ENCODE peak calls at places on chromosomes 4 and X, in five cellular contexts. X is ovary, Z is IMR-90, R is heart left ventricle, C is spleen. U is an unnamed sample.

GRCh38 chr4:180280076-180280475 is 1963.1 kb upstream of the TENM3 start:
- DNase-seq in Z (no peak), X (no peak), C (no peak), R (no peak), U (no peak)

GRCh38 chrX:130728208-130728607 is 174.8 kb downstream of the ENOX2 start:
- DNase-seq in X (no peak), Z (peak), C (no peak), R (no peak), U (no peak)

GRCh38 chrX:8879750-8880149 is 78.6 kb upstream of the FAM9A start:
- DNase-seq in C (no peak), R (no peak), X (no peak), Z (peak), U (no peak)

GRCh38 chr4:107071108-107071507 is 35.0 kb upstream of the DKK2 start:
- DNase-seq in R (no peak), Z (no peak), C (no peak), X (no peak), U (no peak)

GRCh38 chrX:1420371-1420770 is 28.5 kb upstream of the SLC25A6 start:
- DNase-seq in R (no peak), X (no peak), C (peak), Z (no peak), U (peak)

GRCh38 chr4:182745268-182745667 is 171.9 kb downstream of the DCTD start:
- DNase-seq in R (no peak), C (no peak), X (no peak), Z (no peak), U (no peak)

GRCh38 chr4:181677621-181678020 is 565.6 kb upstream of the TENM3 start:
- DNase-seq in Z (no peak), R (no peak), C (no peak), X (no peak), U (no peak)

GRCh38 chr4:85084371-85085170 is 118.1 kb upstream of the WDFY3 start:
- DNase-seq in C (no peak), X (no peak), R (peak), Z (peak), U (no peak)

GRCh38 chrX:143853488-143853887 is 30.4 kb upstream of the UBE2NL start:
- DNase-seq in R (no peak), Z (no peak), C (no peak), X (no peak), U (no peak)

GRCh38 chr4:183941964-183942363 is 36.9 kb downstream of the STOX2 start:
- DNase-seq in X (no peak), C (no peak), R (no peak), Z (no peak), U (no peak)

GRCh38 chr4:13983189-13983790 is 355.8 kb upstream of the BOD1L1 start:
- DNase-seq in R (no peak), Z (no peak), C (no peak), X (no peak), U (no peak)

GRCh38 chr4:77990904-77991358 is 66.2 kb upstream of the FRAS1 start:
- DNase-seq in R (no peak), Z (no peak), C (no peak), X (no peak), U (no peak)

GRCh38 chr4:102143433-102143832 is 201.8 kb downstream of the SLC39A8 start:
- DNase-seq in C (no peak), R (no peak), Z (no peak), X (no peak), U (no peak)

GRCh38 chr4:159229164-159229563 is 126.3 kb downstream of the RAPGEF2 start:
- DNase-seq in R (no peak), Z (peak), C (no peak), X (no peak), U (no peak)

GRCh38 chrX:34778961-34779360 is 121.9 kb upstream of the TMEM47 start:
- DNase-seq in C (no peak), X (no peak), R (no peak), Z (peak), U (no peak)

GRCh38 chr4:124710253-124710849 is 2.2 kb downstream of the ANKRD50 start:
- DNase-seq in Z (peak), R (no peak), C (no peak), X (no peak), U (no peak)

GRCh38 chr4:114598191-114599121 is at the start of gene UGT8:
- DNase-seq in X (peak), R (no peak), Z (no peak), C (peak), U (no peak)

GRCh38 chrX:39613508-39613921 is 484.2 kb downstream of the BCOR start:
- DNase-seq in R (peak), C (no peak), X (peak), Z (no peak), U (no peak)

GRCh38 chrX:148784859-148785655 is 284.6 kb downstream of the AFF2 start:
- DNase-seq in X (no peak), R (no peak), C (no peak), Z (no peak), U (no peak)

GRCh38 chrX:77453190-77453589 is 6.0 kb downstream of the FGF16 start:
- DNase-seq in X (no peak), Z (no peak), C (no peak), R (no peak), U (no peak)

DNA sequence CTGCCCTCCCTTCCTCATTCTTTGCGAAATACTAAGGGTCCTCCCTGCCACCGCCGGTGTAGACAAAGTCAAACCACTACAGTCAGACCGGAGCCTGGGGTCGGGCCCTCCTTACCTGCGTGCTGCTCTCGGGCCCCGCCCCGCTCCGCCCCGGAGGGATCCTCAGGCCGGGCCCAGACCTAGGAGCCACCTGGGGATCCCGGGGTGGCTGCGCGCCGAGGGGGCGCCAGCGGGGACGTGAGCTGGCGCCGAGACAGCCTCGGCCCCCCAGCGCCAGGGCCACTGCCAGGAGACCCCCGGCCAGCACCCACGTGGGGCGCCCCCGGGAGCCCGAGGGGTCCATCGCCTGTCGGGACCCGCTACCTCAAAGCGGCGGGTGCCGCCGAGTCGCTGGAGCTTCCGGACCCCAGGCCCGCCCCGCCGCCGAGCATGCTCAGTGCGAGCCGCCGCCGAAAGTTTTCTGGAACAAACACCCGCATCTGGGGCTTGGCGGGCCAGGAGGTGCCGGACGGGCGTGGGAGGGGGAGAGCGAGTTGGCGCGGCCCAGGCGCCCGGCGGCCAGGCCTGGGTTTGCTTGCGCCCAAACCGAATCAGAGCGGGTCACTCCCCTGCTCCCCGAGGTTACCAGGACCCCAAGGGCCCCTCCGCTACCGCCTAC is at the start of gene EVC2:
- DNase-seq in X (peak), C (no peak), R (peak), Z (peak), U (peak)
- TF ChIP-seq POLR2A in X (peak), C (no peak), R (peak), Z (peak), U (peak)

GRCh38 chrX:31127716-31128115 is 55.9 kb upstream of the FTHL17 start:
- DNase-seq in Z (no peak), X (no peak), C (no peak), R (no peak), U (no peak)
- TF ChIP-seq POLR2A in Z (no peak), X (no peak), C (no peak), R (no peak), U (no peak)

DNA sequence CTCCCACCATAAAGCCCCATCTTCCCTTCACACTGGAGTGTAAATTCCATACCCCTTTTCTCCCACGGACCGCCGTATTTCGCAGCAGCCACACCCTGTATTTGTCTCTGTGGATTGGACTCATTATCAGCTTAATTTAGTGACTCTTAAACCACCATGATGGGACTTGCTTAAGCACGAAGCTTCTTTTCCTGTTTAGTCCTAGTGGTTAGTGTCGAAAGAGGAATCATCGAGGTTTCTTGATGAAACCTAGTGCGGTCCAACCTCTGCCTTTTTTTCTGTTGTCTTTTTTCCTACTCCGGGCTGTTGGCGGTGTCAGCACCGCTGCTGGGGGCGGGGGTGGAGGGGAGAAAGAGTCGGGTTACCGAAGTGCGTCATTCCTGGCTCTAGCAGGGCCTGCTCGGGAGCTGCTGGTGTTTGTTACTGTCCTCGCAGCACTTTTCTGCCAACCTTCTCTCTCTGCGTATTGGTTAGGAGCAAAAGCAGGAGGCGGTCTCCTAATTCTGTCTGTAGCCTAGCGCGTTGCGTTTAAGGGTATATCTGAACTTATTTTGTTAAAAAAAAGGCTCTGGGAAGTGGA is 1.4 kb downstream of the STAG2 start:
- DNase-seq in R (peak), X (peak), C (peak), Z (peak), U (peak)
- TF ChIP-seq POLR2A in R (peak), X (peak), C (peak), Z (peak), U (peak)

GRCh38 chr4:3527914-3528876 is 4.0 kb downstream of the LRPAP1 start:
- DNase-seq in Z (no peak), X (no peak), C (peak), R (no peak), U (no peak)
- TF ChIP-seq POLR2A in Z (no peak), X (no peak), C (no peak), R (no peak), U (no peak)

GRCh38 chr4:40233227-40233626 is 36.4 kb downstream of the RHOH start:
- DNase-seq in Z (no peak), R (no peak), C (no peak), X (no peak), U (no peak)
- TF ChIP-seq POLR2A in Z (no peak), R (no peak), C (no peak), X (no peak), U (no peak)

DNA sequence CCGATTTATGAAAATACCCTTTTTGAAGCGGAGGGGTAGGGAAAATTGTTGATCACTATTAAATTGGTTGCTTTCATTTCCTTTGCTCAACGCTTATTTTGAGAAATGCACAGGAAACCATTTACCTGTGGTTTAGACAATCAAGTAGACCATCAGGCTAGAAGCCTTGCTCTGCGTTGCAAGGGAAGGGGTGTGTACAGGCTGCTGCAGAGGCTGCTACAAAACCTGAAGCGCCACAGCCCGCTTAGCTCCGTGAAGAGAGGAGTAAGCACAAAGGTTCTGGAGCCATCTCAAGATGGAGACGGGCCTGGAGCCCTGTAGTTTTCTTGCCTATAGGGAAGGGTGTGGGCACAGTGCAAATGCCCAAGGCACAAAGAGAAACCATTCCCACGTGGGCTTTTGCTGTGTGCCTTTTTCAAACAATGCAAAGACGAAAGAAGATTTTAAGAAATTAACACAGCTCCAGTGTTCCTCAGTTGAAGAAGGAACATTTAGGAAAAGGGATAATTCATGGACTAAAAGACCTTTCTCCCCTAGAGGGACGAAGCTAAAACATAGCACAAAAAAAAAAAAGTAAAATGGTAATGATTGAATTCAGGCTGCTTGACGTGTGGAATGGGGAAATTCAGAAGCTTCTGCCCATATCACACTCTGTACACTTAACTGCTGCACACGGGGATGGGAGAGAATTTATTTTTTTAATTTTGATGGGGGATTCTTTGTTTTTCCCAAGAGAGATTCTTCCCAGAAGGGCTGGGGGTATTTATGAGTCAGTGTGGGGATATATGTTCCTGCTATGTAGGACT is 3.5 kb downstream of the TMSB4X start:
- DNase-seq in C (peak), X (peak), R (no peak), Z (peak), U (no peak)
- TF ChIP-seq POLR2A in C (no peak), X (no peak), R (no peak), Z (peak), U (no peak)

GRCh38 chr4:649751-650310 is 24.2 kb downstream of the ATP5ME start:
- DNase-seq in R (no peak), C (peak), X (no peak), Z (no peak), U (no peak)

GRCh38 chr4:650951-651883 is 22.9 kb downstream of the ATP5ME start:
- DNase-seq in X (no peak), C (peak), R (no peak), Z (no peak), U (no peak)

GRCh38 chr4:649293-649625 is 23.9 kb downstream of the PDE6B start:
- DNase-seq in Z (no peak), C (no peak), R (no peak), X (no peak), U (no peak)

GRCh38 chr4:651884-652642 is 22.0 kb downstream of the ATP5ME start:
- DNase-seq in X (no peak), Z (no peak), C (peak), R (no peak), U (no peak)

GRCh38 chr4:650461-650860 is 23.6 kb downstream of the ATP5ME start:
- DNase-seq in Z (no peak), R (no peak), X (no peak), C (peak), U (no peak)
- TF ChIP-seq POLR2A in Z (no peak), R (no peak), X (no peak), C (no peak), U (no peak)

U was measured in suprapubic skin.